ENCODE peak calls at places on chromosomes 2 and 18, in six cellular contexts. M is heart left ventricle, A is upper lobe of left lung, G is pancreas, L is GM12878, P is cardiac muscle cell. J is an unnamed sample.

GRCh38 chr2:38751847-38752410 is 768 bp upstream of the SRSF7 start:
- DNase-seq in G (no peak), P (no peak), A (no peak), M (no peak), L (no peak), J (peak; percentile 19)

GRCh38 chr2:229519655-229520054 is 194.7 kb downstream of the DNER start:
- DNase-seq in P (peak; percentile 13), M (no peak), L (no peak), A (no peak), G (no peak), J (no peak)

GRCh38 chr18:56575819-56576663 is 62.4 kb downstream of the TXNL1 start:
- DNase-seq in L (no peak), G (no peak), A (no peak), P (peak; percentile 77), M (no peak), J (peak; percentile 8)

GRCh38 chr2:63050186-63050915 is at the start of gene OTX1:
- DNase-seq in A (peak; percentile 92), G (peak; percentile 87), M (no peak), L (peak; percentile 41), P (no peak), J (no peak)

GRCh38 chr2:3542107-3542506 is 16.0 kb downstream of the RNASEH1 start:
- DNase-seq in A (no peak), M (no peak), G (no peak), P (no peak), L (no peak), J (no peak)

GRCh38 chr2:172693529-172694185 is 42.0 kb upstream of the RAPGEF4 start:
- DNase-seq in A (no peak), L (no peak), P (peak; percentile 47), M (no peak), G (no peak), J (no peak)

GRCh38 chr2:60555066-60555793 is 1.8 kb upstream of the BCL11A start:
- DNase-seq in L (no peak), G (peak; percentile 77), P (peak; percentile 79), M (peak; percentile 59), A (peak; percentile 90), J (peak; percentile 67)

GRCh38 chr2:204012081-204012653 is 75.6 kb downstream of the ICOS start:
- DNase-seq in A (no peak), M (peak; percentile 14), G (peak; percentile 54), L (no peak), P (no peak), J (peak; percentile 79)

GRCh38 chr2:157302492-157303099 is 23.0 kb downstream of the ERMN start:
- DNase-seq in M (no peak), L (peak; percentile 21), A (no peak), P (peak; percentile 64), G (peak; percentile 30), J (peak; percentile 14)

GRCh38 chr2:138020432-138020831 is 56.2 kb downstream of the HNMT start:
- DNase-seq in P (no peak), A (no peak), M (no peak), G (no peak), L (no peak), J (no peak)

GRCh38 chr2:204665244-204665643 is 120.0 kb downstream of the PARD3B start:
- DNase-seq in A (no peak), P (peak; percentile 55), L (no peak), G (no peak), M (no peak), J (no peak)

GRCh38 chr2:231737761-231738160 is 29.4 kb downstream of the PTMA start:
- DNase-seq in P (no peak), M (no peak), G (no peak), L (no peak), A (no peak), J (no peak)

GRCh38 chr2:147846382-147847081 is 1.7 kb downstream of the ACVR2A start:
- DNase-seq in M (no peak), L (no peak), A (no peak), P (peak; percentile 5), G (no peak), J (no peak)

GRCh38 chr2:99340669-99341236 is 3.6 kb downstream of the EIF5B start:
- DNase-seq in A (no peak), G (no peak), P (no peak), M (no peak), L (no peak), J (no peak)

GRCh38 chr2:164151518-164151917 is 415.7 kb upstream of the FIGN start:
- DNase-seq in L (no peak), P (peak; percentile 76), G (no peak), A (no peak), M (no peak), J (no peak)

GRCh38 chr2:152875832-152876669 is 157.6 kb downstream of the ARL6IP6 start:
- DNase-seq in L (no peak), A (no peak), G (no peak), P (peak; percentile 75), M (no peak), J (no peak)

GRCh38 chr2:109020217-109020637 is 31.2 kb upstream of the EDAR start:
- DNase-seq in P (peak; percentile 85), A (no peak), G (no peak), M (no peak), L (no peak), J (no peak)

GRCh38 chr2:212337036-212337435 is 201.6 kb downstream of the ERBB4 start:
- DNase-seq in M (no peak), L (no peak), A (no peak), G (no peak), P (no peak), J (no peak)

GRCh38 chr2:180196419-180196977 is 189.4 kb upstream of the CWC22 start:
- DNase-seq in A (no peak), M (no peak), L (no peak), G (no peak), P (no peak), J (no peak)

GRCh38 chr18:7090771-7091170 is 26.8 kb downstream of the LAMA1 start:
- DNase-seq in M (no peak), L (no peak), G (no peak), P (peak; percentile 62), A (no peak), J (no peak)

GRCh38 chr2:2269989-2270562 is 61.0 kb downstream of the MYT1L start:
- DNase-seq in M (no peak), G (no peak), A (no peak), P (no peak), L (no peak), J (no peak)

GRCh38 chr18:21703241-21703820 is 1.2 kb downstream of the ABHD3 start:
- DNase-seq in A (no peak), M (no peak), P (no peak), G (no peak), L (peak; percentile 17), J (no peak)

GRCh38 chr2:47336259-47337238 is 66.4 kb upstream of the MSH2 start:
- DNase-seq in G (no peak), L (peak; percentile 55), P (peak; percentile 24), A (no peak), M (no peak), J (peak; percentile 37)

GRCh38 chr2:206457188-206457634 is 13.9 kb downstream of the ADAM23 start:
- DNase-seq in L (peak; percentile 83), P (no peak), A (no peak), G (no peak), M (no peak), J (no peak)

GRCh38 chr18:9694174-9694573 is 13.9 kb upstream of the RAB31 start:
- DNase-seq in A (no peak), P (no peak), G (no peak), M (no peak), L (no peak), J (no peak)

GRCh38 chr18:67980241-67980640 is 463.7 kb upstream of the DSEL start:
- DNase-seq in P (no peak), G (no peak), L (no peak), A (no peak), M (no peak), J (no peak)

GRCh38 chr2:8840475-8841091 is 3.2 kb upstream of the KIDINS220 start:
- DNase-seq in A (no peak), M (no peak), G (no peak), L (no peak), P (no peak), J (no peak)

GRCh38 chr18:63890226-63890949 is 2.9 kb downstream of the SERPINB2 start:
- DNase-seq in P (no peak), M (no peak), G (no peak), L (no peak), A (no peak), J (no peak)

GRCh38 chr2:154693941-154694340 is 4.6 kb upstream of the KCNJ3 start:
- DNase-seq in P (no peak), L (no peak), M (no peak), G (no peak), A (no peak), J (peak; percentile 18)

GRCh38 chr2:10301946-10302478 is 692 bp upstream of the HPCAL1 start:
- DNase-seq in P (no peak), M (no peak), G (no peak), L (no peak), A (no peak), J (no peak)

GRCh38 chr18:13235326-13235937 is 16.9 kb downstream of the LDLRAD4 start:
- DNase-seq in G (no peak), P (no peak), L (no peak), A (no peak), M (no peak), J (no peak)

GRCh38 chr2:95009009-95009760 is 16.3 kb upstream of the MAL start:
- DNase-seq in A (no peak), M (no peak), G (no peak), P (no peak), L (no peak), J (no peak)

GRCh38 chr18:73979742-73980141 is 167.9 kb downstream of the FBXO15 start:
- DNase-seq in L (no peak), P (peak; percentile 12), A (no peak), M (no peak), G (no peak), J (no peak)

DNA sequence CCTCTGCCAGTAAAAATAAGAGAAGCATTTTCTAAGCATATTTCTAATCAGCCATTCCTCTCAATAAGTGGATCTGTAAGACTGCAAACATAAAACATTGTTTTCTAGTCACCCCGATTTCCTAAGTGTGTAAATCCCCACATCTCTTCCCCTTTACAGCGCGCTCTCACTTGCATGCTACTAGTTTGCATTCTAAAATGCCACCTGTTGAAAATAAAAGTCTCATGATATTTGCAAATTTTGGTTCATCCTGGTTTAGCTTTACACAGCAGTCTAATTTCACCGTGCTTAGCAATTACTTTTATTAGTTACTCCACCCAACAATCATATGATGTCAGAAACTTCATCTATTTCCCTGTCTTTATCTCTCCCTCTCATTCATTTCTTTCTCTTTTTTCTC is 1230.7 kb upstream of the ZEB2 start:
- DNase-seq in P (no peak), G (no peak), A (no peak), L (no peak), M (no peak), J (no peak)
- H3K4me3 ChIP-seq in P (no peak overlapping the region), G (no peak overlapping the region), A (no peak overlapping the region), L (no peak overlapping the region), M (no peak overlapping the region), J (no peak overlapping the region)

GRCh38 chr2:240203842-240204270 is 63.4 kb upstream of the OTOS start:
- DNase-seq in A (no peak), L (no peak), M (no peak), G (no peak), P (no peak), J (no peak)
- H3K36me3 ChIP-seq in A (no peaks in the 10 kb centered on the region), L (no peaks in the 10 kb centered on the region), M (no peaks in the 10 kb centered on the region), G (no peaks in the 10 kb centered on the region), P (no peaks in the 10 kb centered on the region), J (no peaks in the 10 kb centered on the region)

GRCh38 chr2:50344509-50345106 is 687.3 kb downstream of the NRXN1 start:
- DNase-seq in A (peak; percentile 2), M (no peak), P (no peak), G (no peak), L (no peak), J (no peak)
- TF ChIP-seq CTCF in A (no peak), M (no peak), P (no peak), G (no peak), L (no peak), J (peak; percentile 18)

GRCh38 chr2:239264838-239265651 is 135.8 kb downstream of the HDAC4 start:
- DNase-seq in P (peak; percentile 57), L (no peak), A (peak; percentile 72), M (peak; percentile 25), G (no peak), J (no peak)
- H3K4me3 ChIP-seq in P (no peak overlapping the region), L (no peak overlapping the region), A (no peak overlapping the region), M (no peak overlapping the region), G (no peak overlapping the region), J (no peak overlapping the region)

J was measured in BE2C.